ENCODE peak calls at places on chromosomes 11 and 22, in four cellular contexts. F is GM12878, Z is H1, P is HepG2. K is an unnamed sample.

GRCh38 chr11:28913883-28914282 is 805.7 kb downstream of the METTL15 start:
- DNase-seq in F (no peak), Z (no peak), P (no peak), K (no peak)

GRCh38 chr22:32473388-32473952 is 1.1 kb upstream of the FBXO7 start:
- DNase-seq in F (peak; percentile 34), Z (no peak), P (peak; percentile 76), K (peak; percentile 22)

GRCh38 chr11:59365621-59366020 is 6.9 kb downstream of the OR5AN1 start:
- DNase-seq in P (no peak), F (no peak), Z (no peak), K (no peak)

GRCh38 chr11:69343401-69344321 is 49.7 kb downstream of the MYEOV start:
- DNase-seq in Z (no peak), P (no peak), F (no peak), K (no peak)

GRCh38 chr11:8722156-8722555 is 39.6 kb downstream of the RPL27A start:
- DNase-seq in F (no peak), P (peak; percentile 62), Z (no peak), K (peak; percentile 42)

GRCh38 chr11:44271286-44271685 is 38.7 kb downstream of the ALX4 start:
- DNase-seq in Z (no peak), P (no peak), F (no peak), K (peak; percentile 30)

GRCh38 chr11:74443071-74443864 is 24.1 kb downstream of the KCNE3 start:
- DNase-seq in F (no peak), Z (no peak), P (peak; percentile 56), K (no peak)

GRCh38 chr11:129819237-129819636 is 3.6 kb downstream of the TMEM45B start:
- DNase-seq in Z (no peak), F (no peak), P (no peak), K (no peak)

GRCh38 chr11:6682591-6682935 is 577 bp downstream of the MRPL17 start:
- DNase-seq in F (no peak), Z (no peak), P (no peak), K (no peak)

GRCh38 chr11:28110108-28110838 is 2.1 kb downstream of the METTL15 start:
- DNase-seq in F (peak; percentile 25), P (peak; percentile 68), Z (peak; percentile 29), K (peak; percentile 69)

GRCh38 chr11:68798221-68798813 is 43.4 kb downstream of the CPT1A start:
- DNase-seq in Z (peak; percentile 23), P (peak; percentile 12), F (no peak), K (peak; percentile 59)

GRCh38 chr11:68601147-68601546 is 83.2 kb upstream of the GAL start:
- DNase-seq in F (no peak), Z (no peak), P (no peak), K (no peak)

DNA sequence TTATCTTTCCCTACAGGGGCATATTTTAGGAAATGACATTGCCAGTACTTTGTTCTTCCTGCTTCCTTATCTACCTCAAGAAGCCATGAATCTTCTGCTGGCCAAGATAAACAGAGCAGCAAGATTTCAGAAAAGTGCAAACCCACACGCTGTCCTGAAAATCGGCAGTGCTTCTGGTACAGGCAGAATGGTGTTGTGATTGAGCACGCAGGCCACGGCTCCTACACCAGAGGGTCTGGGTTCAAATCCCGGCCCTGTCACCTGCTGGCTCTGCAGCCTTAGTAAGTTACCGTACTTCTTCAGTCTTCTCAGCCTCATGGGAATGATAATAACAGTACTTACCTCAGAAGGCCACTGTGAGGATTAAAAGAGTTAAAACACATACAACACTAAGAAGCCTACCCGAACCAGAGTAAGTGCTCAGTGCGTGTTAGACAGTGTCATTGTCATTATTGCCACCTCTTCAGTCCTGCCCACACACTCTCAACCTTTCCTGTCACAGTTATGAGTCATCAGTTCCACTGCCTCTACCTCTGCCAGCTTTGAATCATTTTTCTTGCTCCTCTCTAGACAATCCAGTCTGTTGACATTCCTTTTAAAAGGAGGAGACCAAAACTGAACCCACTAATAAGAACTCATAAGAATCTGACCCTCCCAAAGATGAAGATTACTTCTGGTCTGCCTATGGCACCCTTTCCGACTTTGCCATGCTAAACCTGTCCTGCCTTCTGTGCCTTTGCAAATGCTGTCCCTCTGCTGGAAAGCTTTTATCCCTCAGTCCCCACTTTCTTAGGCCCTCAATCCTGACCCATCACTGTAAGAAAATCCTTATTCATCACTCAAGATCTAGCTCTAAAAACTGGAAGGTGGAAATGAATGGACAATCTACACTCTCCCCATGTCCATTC is 10.7 kb downstream of the MPZL3 start:
- DNase-seq in P (peak; percentile 39), F (no peak), Z (no peak), K (peak; percentile 64)
- TF ChIP-seq GABPA in P (no peak), F (no peak), Z (no peak), K (peak; percentile 67)

GRCh38 chr11:93775289-93775688 is 8.8 kb upstream of the MED17 start:
- DNase-seq in Z (no peak), F (no peak), P (peak; percentile 21), K (peak; percentile 42)
- TF ChIP-seq CTCF in Z (no peak), F (no peak), P (peak; percentile 33), K (no peak)

DNA sequence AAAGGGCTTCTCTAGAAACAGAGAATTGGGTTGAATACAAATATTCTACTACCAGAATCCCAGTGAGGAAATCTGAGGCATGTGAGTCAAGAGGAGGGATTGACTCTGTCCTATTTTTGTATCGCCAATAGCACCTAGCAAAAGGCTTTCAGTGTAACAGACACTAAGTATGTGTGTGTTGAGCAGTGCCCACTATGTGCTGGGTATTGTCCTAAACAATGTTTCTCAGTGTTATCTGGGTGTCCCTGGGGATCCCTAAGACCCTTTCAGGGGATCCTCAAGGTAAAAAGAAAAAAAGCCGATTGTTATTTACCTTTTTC is 21.0 kb upstream of the RBFOX2 start:
- DNase-seq in F (no peak), Z (no peak), P (no peak), K (no peak)
- TF ChIP-seq POLR2A in F (no peak), Z (no peak), P (no peak), K (no peak)

DNA sequence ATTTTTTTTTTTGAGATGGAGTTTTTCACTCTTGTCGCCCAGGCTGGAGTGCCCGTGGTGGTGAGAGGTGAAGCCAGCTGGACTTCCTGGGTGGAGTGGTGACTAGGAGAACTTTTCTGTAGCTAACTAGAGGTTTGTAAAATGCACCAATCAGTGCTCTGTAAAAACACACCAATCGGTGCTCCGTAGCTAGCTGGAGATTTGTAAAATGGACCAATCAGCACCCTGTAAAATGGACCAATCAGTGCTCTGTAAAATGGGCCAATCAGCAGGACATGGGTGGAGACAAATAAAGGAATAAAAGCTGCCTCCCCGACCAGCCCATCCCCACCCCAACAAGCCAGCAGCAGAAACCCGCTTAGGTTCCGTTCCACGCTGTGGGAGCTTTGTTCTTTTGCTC is 4.4 kb upstream of the RAPSN start:
- DNase-seq in Z (no peak), F (no peak), P (no peak), K (peak; percentile 19)
- TF ChIP-seq GABPA in Z (no peak), F (no peak), P (no peak), K (no peak)

DNA sequence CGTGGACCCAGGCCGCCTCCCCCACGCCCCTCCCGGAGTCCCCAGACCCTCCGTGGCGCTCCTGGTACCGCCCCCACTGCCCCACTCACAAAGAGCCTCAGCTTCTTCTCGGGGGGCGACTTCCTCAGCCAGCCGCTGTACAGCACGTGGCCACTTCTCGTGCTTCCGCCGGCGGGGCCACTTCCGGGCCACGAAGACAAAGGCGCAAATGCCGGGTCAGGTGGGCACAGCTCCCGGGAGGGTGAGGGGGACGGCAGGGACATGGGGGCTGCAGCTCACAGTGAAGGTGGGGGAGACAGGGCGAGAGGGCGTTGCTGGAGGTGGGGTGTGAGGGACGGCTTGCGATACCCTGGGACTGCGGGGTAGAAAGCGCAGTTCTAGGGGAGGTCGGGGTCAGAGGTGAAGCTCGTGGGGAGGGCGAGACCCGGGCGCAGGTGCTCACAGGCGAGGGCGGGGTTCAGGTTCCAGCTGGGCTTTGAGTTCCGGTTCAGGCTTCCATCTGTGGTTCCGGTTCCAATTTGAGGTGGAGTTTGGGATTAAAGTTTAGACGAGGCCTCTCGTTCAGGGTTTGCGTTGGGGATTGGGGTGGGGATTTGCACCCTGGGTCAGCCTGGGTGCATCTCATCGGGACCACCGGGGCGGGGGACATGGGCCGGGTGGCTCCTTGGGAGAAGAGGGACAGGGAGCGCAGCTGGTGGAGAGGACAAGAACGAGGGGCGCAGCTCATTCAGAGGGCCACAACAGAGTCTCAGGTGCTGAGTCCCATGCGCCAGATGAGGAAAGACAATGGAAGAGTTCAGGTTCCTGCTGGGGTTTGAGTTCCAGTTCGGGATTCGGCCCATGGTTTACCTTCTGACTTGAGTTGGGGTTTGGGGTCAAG is at the start of gene GAB4:
- DNase-seq in F (no peak), P (no peak), Z (no peak), K (no peak)
- TF ChIP-seq CTCF in F (no peak), P (no peak), Z (no peak), K (no peak)

DNA sequence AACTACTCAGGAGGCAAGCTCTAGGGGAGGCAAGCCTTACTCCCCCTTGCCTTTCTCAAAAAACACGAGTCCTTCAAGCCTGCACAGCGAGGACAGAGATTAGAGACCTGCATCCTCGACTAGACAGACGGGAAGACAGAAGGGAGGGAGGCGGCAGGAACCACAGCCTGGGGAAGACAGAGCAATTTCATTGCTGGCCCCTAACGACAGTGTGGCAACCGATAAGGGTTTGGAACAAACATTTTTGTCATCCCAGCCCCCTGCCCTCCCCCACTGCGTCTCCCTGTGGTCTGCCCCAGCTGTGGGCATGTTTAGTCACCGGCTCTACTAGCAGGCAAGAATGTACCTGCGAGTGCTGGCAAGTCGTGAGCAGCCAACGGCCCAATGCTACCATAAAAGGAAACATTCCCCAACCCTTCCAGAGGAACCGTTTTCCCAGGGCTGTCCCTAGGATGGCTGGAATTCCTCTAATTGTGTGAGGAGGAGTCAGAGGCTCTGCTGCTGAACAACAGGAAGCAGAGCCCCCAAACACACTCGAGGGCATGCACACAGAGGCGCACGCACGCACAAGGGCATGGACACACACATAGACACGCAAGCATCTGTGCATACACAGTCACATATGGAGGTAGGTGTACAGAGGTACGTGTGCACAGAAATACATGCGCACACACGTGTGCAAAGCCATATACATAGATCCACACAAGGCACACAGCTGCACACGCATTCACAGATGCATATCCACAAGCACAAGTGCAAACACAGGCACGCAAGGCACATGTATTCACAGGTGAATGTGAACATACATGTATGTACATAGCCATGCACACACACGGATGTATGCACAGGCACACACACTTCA is 58.3 kb downstream of the MYH9 start:
- DNase-seq in P (peak; percentile 89), F (no peak), Z (peak; percentile 94), K (peak; percentile 64)
- TF ChIP-seq POLR2A in P (no peak), F (peak; percentile 62), Z (peak; percentile 92), K (no peak)

K was measured in K562.